ENCODE peak calls at places on chromosomes 16 and 17, in seven cellular contexts. O is small intestine; Q is effector memory CD4-positive, alpha-beta T cell; Z is CD4-positive, alpha-beta T cell; S is B cell; W is NCI-H1048; P is SJSA1. Y is an unnamed sample.

GRCh38 chr16:59320657-59321056 is 586.5 kb upstream of the GOT2 start:
- DNase-seq in O (no peak), Q (no peak), Z (no peak), W (no peak), S (no peak), P (no peak), Y (no peak)

GRCh38 chr17:17840751-17841591 is 4.2 kb upstream of the SREBF1 start:
- DNase-seq in Q (no peak), W (no peak), P (no peak), Z (no peak), O (peak; percentile 57), S (no peak), Y (no peak)

GRCh38 chr17:77579717-77580116 is 378.8 kb upstream of the TNRC6C start:
- DNase-seq in O (no peak), S (no peak), P (no peak), Q (no peak), Z (no peak), W (no peak), Y (no peak)

GRCh38 chr17:74528491-74529199 is 2.6 kb downstream of the CD300LB start:
- DNase-seq in S (peak; percentile 58), O (no peak), Z (no peak), P (no peak), Q (no peak), W (no peak), Y (no peak)

GRCh38 chr17:49730078-49730786 is 22.5 kb upstream of the SLC35B1 start:
- DNase-seq in Z (no peak), W (no peak), O (no peak), Q (no peak), S (no peak), P (no peak), Y (no peak)

GRCh38 chr16:8026450-8026849 is 563.9 kb downstream of the TMEM114 start:
- DNase-seq in W (no peak), Q (no peak), Z (no peak), O (no peak), S (no peak), P (no peak), Y (peak; percentile 34)

GRCh38 chr17:34874496-34874895 is 86.8 kb downstream of the CCT6B start:
- DNase-seq in Q (no peak), Z (no peak), S (no peak), O (no peak), W (no peak), P (no peak), Y (no peak)

GRCh38 chr16:46929378-46930332 is 43.8 kb downstream of the DNAJA2 start:
- DNase-seq in S (peak; percentile 82), P (peak; percentile 43), W (no peak), O (peak; percentile 71), Z (peak; percentile 49), Q (peak; percentile 27), Y (peak; percentile 67)

GRCh38 chr16:53372942-53373871 is 61.1 kb upstream of the RBL2 start:
- DNase-seq in Q (peak; percentile 57), O (peak; percentile 84), S (peak; percentile 43), P (no peak), Z (peak; percentile 82), W (no peak), Y (no peak)

GRCh38 chr17:11950771-11951519 is 46.3 kb downstream of the ZNF18 start:
- DNase-seq in O (no peak), S (no peak), P (no peak), Q (no peak), Z (no peak), W (no peak), Y (no peak)

GRCh38 chr16:85096921-85097320 is 15.4 kb downstream of the CIBAR2 start:
- DNase-seq in Z (no peak), W (no peak), O (no peak), S (no peak), P (no peak), Q (no peak), Y (no peak)

GRCh38 chr17:12422632-12423031 is 243.1 kb upstream of the MYOCD start:
- DNase-seq in Q (no peak), W (no peak), S (no peak), Z (no peak), P (no peak), O (no peak), Y (no peak)

GRCh38 chr17:7173687-7174602 is 5.2 kb downstream of the ASGR1 start:
- DNase-seq in P (no peak), O (peak; percentile 15), Q (peak; percentile 25), S (peak; percentile 70), W (no peak), Z (peak; percentile 32), Y (peak; percentile 63)

GRCh38 chr17:40582328-40582901 is 17.1 kb upstream of the CCR7 start:
- DNase-seq in Q (peak; percentile 22), P (no peak), O (peak; percentile 37), W (no peak), S (peak; percentile 55), Z (peak; percentile 76), Y (no peak)

GRCh38 chr17:29051194-29051593 is 8.3 kb downstream of the PIPOX start:
- DNase-seq in W (no peak), S (no peak), O (no peak), Q (no peak), Z (no peak), P (no peak), Y (no peak)

GRCh38 chr16:19853973-19854876 is 30.4 kb downstream of the GPRC5B start:
- DNase-seq in W (no peak), P (no peak), O (no peak), S (no peak), Z (no peak), Q (no peak), Y (no peak)

GRCh38 chr16:30418350-30419181 is 11.2 kb downstream of the ZNF771 start:
- DNase-seq in P (no peak), Q (no peak), W (no peak), Z (no peak), O (no peak), S (no peak), Y (no peak)

GRCh38 chr17:80104321-80104955 is 3.1 kb downstream of the GAA start:
- DNase-seq in P (no peak), W (no peak), Z (no peak), Q (no peak), O (no peak), S (peak; percentile 23), Y (no peak)

GRCh38 chr17:5203178-5203907 is 11.7 kb upstream of the ZNF594 start:
- DNase-seq in Z (no peak), W (no peak), O (no peak), Q (no peak), P (no peak), S (no peak), Y (no peak)

GRCh38 chr17:37488009-37488604 is 1.6 kb upstream of the DUSP14 start:
- DNase-seq in Q (no peak), Z (no peak), O (peak; percentile 26), P (peak; percentile 96), S (no peak), W (no peak), Y (peak; percentile 78)